ENCODE peak calls at places on chromosome X, in eight cellular contexts. O, M, B, V, J, Y, X and I are unnamed samples.

GRCh38 chrX:30888526-30889146 is 418 bp downstream of the TAB3 start:
- DNase-seq in O (no peak), M (peak; percentile 38), B (no peak), V (peak; percentile 0), J (peak; percentile 3), Y (no peak), X (no peak), I (no peak)

GRCh38 chrX:50813843-50814661 is at the start of gene SHROOM4:
- DNase-seq in O (peak; percentile 25), M (peak; percentile 76), B (no peak), V (peak; percentile 35), J (no peak), Y (peak; percentile 57), X (no peak), I (no peak)

GRCh38 chrX:47562615-47563243 is 1.7 kb downstream of the ARAF start:
- DNase-seq in O (no peak), M (peak; percentile 48), B (no peak), V (no peak), J (peak; percentile 24), Y (no peak), X (no peak), I (no peak)

GRCh38 chrX:97685753-97686152 is 802.0 kb downstream of the RPA4 start:
- DNase-seq in O (no peak), M (peak; percentile 60), B (peak; percentile 25), V (no peak), J (no peak), Y (no peak), X (peak; percentile 13), I (no peak)

GRCh38 chrX:110123331-110123782 is 120.4 kb downstream of the TMEM164 start:
- DNase-seq in O (no peak), M (no peak), B (no peak), V (no peak), J (no peak), Y (no peak), X (no peak), I (no peak)

GRCh38 chrX:40366661-40367060 is 214.1 kb upstream of the ATP6AP2 start:
- DNase-seq in O (no peak), M (no peak), B (no peak), V (no peak), J (no peak), Y (no peak), X (no peak), I (no peak)

GRCh38 chrX:110012818-110013484 is 10.0 kb downstream of the TMEM164 start:
- DNase-seq in O (no peak), M (no peak), B (no peak), V (no peak), J (no peak), Y (no peak), X (no peak), I (no peak)

GRCh38 chrX:87664381-87664780 is 146.8 kb downstream of the KLHL4 start:
- DNase-seq in O (no peak), M (peak; percentile 9), B (peak; percentile 19), V (no peak), J (no peak), Y (no peak), X (no peak), I (no peak)

GRCh38 chrX:3442685-3443084 is 96.2 kb upstream of the MXRA5 start:
- DNase-seq in O (no peak), M (no peak), B (no peak), V (no peak), J (no peak), Y (no peak), X (no peak), I (no peak)

GRCh38 chrX:149510386-149510785 is 5.3 kb upstream of the IDS start:
- DNase-seq in O (no peak), M (peak; percentile 61), B (peak; percentile 61), V (no peak), J (no peak), Y (no peak), X (no peak), I (no peak)

GRCh38 chrX:3526084-3526483 is 179.6 kb upstream of the MXRA5 start:
- DNase-seq in O (no peak), M (peak; percentile 74), B (no peak), V (no peak), J (no peak), Y (no peak), X (no peak), I (no peak)

GRCh38 chrX:147749308-147749707 is 162.4 kb upstream of the FMR1 start:
- DNase-seq in O (no peak), M (no peak), B (no peak), V (no peak), J (no peak), Y (no peak), X (no peak), I (no peak)

GRCh38 chrX:16002185-16002584 is 121.2 kb upstream of the GRPR start:
- DNase-seq in O (no peak), M (peak; percentile 1), B (peak; percentile 48), V (no peak), J (no peak), Y (no peak), X (no peak), I (no peak)

GRCh38 chrX:118595501-118596042 is 100.0 kb downstream of the DOCK11 start:
- DNase-seq in O (no peak), M (no peak), B (no peak), V (no peak), J (no peak), Y (no peak), X (no peak), I (no peak)

GRCh38 chrX:7330551-7330950 is 182.6 kb upstream of the PUDP start:
- DNase-seq in O (no peak), M (peak; percentile 58), B (no peak), V (no peak), J (no peak), Y (no peak), X (no peak), I (no peak)

GRCh38 chrX:8748855-8749254 is 16.9 kb upstream of the ANOS1 start:
- DNase-seq in O (no peak), M (peak; percentile 43), B (peak; percentile 36), V (no peak), J (no peak), Y (no peak), X (no peak), I (no peak)

GRCh38 chrX:154761977-154762528 is 611 bp upstream of the DKC1 start:
- DNase-seq in O (no peak), M (peak; percentile 20), B (no peak), V (no peak), J (no peak), Y (no peak), X (no peak), I (no peak)